ENCODE peak calls at places on chromosomes 5 and 9, in five cellular contexts. M is breast epithelium, P is GM06990, C is sigmoid colon, O is heart left ventricle. Z is an unnamed sample.

GRCh38 chr5:103272377-103272776 is 13.8 kb downstream of the MACIR start:
- DNase-seq in O (no peak), M (no peak), C (no peak), P (no peak), Z (no peak)

GRCh38 chr5:157025093-157025698 is 33.7 kb downstream of the HAVCR1 start:
- DNase-seq in P (peak; percentile 12), O (no peak), C (no peak), M (no peak), Z (no peak)

GRCh38 chr9:8012986-8013385 is 213.4 kb upstream of the DMAC1 start:
- DNase-seq in O (no peak), C (no peak), M (no peak), P (no peak), Z (no peak)

GRCh38 chr9:34580358-34580757 is 9.2 kb downstream of the CNTFR start:
- DNase-seq in C (no peak), M (no peak), P (no peak), O (no peak), Z (no peak)

GRCh38 chr9:78756813-78757510 is 460.0 kb downstream of the PSAT1 start:
- DNase-seq in M (no peak), O (no peak), P (peak; percentile 12), C (no peak), Z (no peak)

GRCh38 chr5:20601678-20602100 is 613.7 kb upstream of the CDH18 start:
- DNase-seq in C (no peak), P (no peak), O (no peak), M (no peak), Z (no peak)

GRCh38 chr5:113212244-113212920 is 222.4 kb downstream of the TSSK1B start:
- DNase-seq in O (peak; percentile 72), C (no peak), M (no peak), P (no peak), Z (no peak)

GRCh38 chr5:20572560-20572959 is 584.6 kb upstream of the CDH18 start:
- DNase-seq in M (no peak), P (no peak), C (no peak), O (no peak), Z (no peak)

GRCh38 chr9:14279671-14280070 is 34.3 kb downstream of the NFIB start:
- DNase-seq in M (no peak), C (no peak), O (no peak), P (no peak), Z (no peak)

GRCh38 chr9:23567756-23568155 is 258.3 kb downstream of the ELAVL2 start:
- DNase-seq in M (no peak), P (no peak), C (no peak), O (no peak), Z (no peak)

GRCh38 chr5:91283899-91284298 is 99.2 kb downstream of the ARRDC3 start:
- DNase-seq in C (no peak), O (no peak), M (no peak), P (no peak), Z (no peak)

GRCh38 chr5:9555961-9556360 is 10.1 kb upstream of the SEMA5A start:
- DNase-seq in M (no peak), P (no peak), C (no peak), O (no peak), Z (no peak)

GRCh38 chr9:3006917-3007316 is 163.0 kb upstream of the PUM3 start:
- DNase-seq in O (no peak), C (no peak), P (no peak), M (no peak), Z (no peak)

GRCh38 chr5:169705322-169705721 is 68.2 kb downstream of the DOCK2 start:
- DNase-seq in O (no peak), C (no peak), P (peak; percentile 39), M (no peak), Z (no peak)

GRCh38 chr9:27421567-27421966 is 102.5 kb upstream of the IFNK start:
- DNase-seq in C (no peak), M (no peak), P (no peak), O (no peak), Z (no peak)

GRCh38 chr9:133711428-133712220 is 26.5 kb downstream of the SARDH start:
- DNase-seq in P (no peak), O (peak; percentile 51), C (peak; percentile 54), M (no peak), Z (no peak)

GRCh38 chr9:18632624-18633407 is 158.9 kb downstream of the ADAMTSL1 start:
- DNase-seq in M (no peak), O (peak; percentile 26), P (no peak), C (no peak), Z (no peak)

GRCh38 chr9:95620722-95621121 is 104.0 kb upstream of the PTCH1 start:
- DNase-seq in C (no peak), P (no peak), M (no peak), O (no peak), Z (no peak)

GRCh38 chr5:135246923-135247795 is 151.9 kb downstream of the MACROH2A1 start:
- DNase-seq in C (peak; percentile 64), P (no peak), O (no peak), M (no peak), Z (no peak)

GRCh38 chr9:126127591-126127990 is 199.0 kb upstream of the MVB12B start:
- DNase-seq in C (no peak), O (no peak), M (no peak), P (no peak), Z (no peak)

GRCh38 chr5:81971086-81971693 is 633 bp upstream of the ATG10 start:
- DNase-seq in C (no peak), P (peak; percentile 29), O (no peak), M (no peak), Z (no peak)

GRCh38 chr9:20651926-20652325 is 29.6 kb upstream of the MLLT3 start:
- DNase-seq in C (no peak), P (no peak), O (no peak), M (no peak), Z (no peak)

GRCh38 chr9:33135086-33135958 is 31.8 kb downstream of the B4GALT1 start:
- DNase-seq in P (no peak), C (peak; percentile 57), M (no peak), O (peak; percentile 64), Z (no peak)

GRCh38 chr9:15276328-15276969 is 30.6 kb downstream of the TTC39B start:
- DNase-seq in P (no peak), C (no peak), O (no peak), M (no peak), Z (peak; percentile 92)

GRCh38 chr9:110370316-110370715 is 32.7 kb upstream of the TXNDC8 start:
- DNase-seq in M (no peak), O (no peak), P (no peak), C (no peak), Z (no peak)

GRCh38 chr5:10856646-10857332 is 95.8 kb upstream of the DAP start:
- DNase-seq in O (peak; percentile 55), M (no peak), P (peak; percentile 19), C (no peak), Z (no peak)

GRCh38 chr5:125083932-125084331 is 337.5 kb upstream of the ZNF608 start:
- DNase-seq in C (no peak), O (no peak), M (no peak), P (no peak), Z (no peak)

GRCh38 chr9:136626740-136627642 is 35.7 kb upstream of the EGFL7 start:
- DNase-seq in C (no peak), O (no peak), M (no peak), P (no peak), Z (no peak)
- TF ChIP-seq CTCF in C (no peak), O (no peak), M (no peak), P (peak; percentile 1), Z (no peak)

DNA sequence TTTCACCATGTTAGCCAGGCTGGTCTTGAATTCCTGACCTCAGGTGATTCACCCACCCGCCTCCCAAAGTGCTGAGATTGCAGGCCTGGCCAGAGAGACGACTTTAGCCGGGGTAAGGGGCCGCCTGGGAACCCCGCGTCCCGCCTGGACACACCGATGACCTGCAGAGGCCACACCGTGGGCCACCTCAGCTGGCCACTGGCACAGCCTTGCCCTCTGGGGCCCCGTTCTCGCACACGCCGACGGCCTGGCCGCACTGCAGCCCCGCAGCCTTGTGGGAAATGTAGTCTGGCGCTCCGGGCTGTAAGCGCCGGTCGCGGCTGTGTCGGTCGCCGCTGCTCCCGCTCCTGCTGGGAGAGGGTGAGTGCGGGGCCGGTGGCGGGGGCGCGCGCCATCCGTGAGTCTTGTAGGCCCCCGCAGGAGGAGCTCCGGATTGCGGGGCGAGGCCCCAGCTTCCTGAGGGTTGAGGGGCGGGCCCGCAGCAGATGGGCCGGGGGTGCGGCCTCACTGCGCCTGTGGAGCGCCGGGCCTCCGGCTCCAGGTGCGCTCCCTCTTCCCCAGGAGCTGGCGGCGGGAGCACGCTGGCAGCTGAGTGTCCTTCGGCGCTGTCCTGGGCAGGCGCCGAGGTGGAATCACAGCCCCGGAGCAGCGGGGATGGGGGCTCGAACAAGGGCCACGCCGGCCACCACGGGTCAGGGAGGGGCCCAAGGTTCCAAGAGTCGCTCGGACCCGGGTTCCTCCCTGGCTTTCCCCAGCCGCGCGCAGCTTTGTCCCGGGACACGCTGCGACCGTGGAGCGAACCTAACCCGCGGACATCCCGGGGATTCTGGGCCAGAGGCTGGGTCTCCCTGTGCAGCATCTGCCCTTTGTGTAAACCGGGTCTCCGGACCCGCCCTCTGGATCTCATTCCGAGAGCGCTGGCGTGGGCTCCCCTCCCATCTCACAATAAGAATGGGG is at the start of gene ZFP2:
- DNase-seq in P (peak; percentile 54), M (peak; percentile 54), C (peak; percentile 72), O (peak; percentile 77), Z (peak; percentile 22)
- H3K4me3 ChIP-seq in P (peak within 1 kb of the TSS; percentile 61), M (peak within 1 kb of the TSS; percentile 73), C (peak within 1 kb of the TSS; percentile 80), O (peak within 1 kb of the TSS; percentile 85), Z (peak within 1 kb of the TSS; percentile 67)

GRCh38 chr5:38187532-38187931 is 70.8 kb upstream of the EGFLAM start:
- DNase-seq in C (no peak), P (no peak), O (no peak), M (no peak), Z (no peak)

GRCh38 chr5:38188591-38188990 is 69.8 kb upstream of the EGFLAM start:
- DNase-seq in M (no peak), C (no peak), O (no peak), P (no peak), Z (no peak)

GRCh38 chr5:38191693-38192092 is 66.7 kb upstream of the EGFLAM start:
- DNase-seq in P (no peak), O (no peak), C (no peak), M (no peak), Z (no peak)

GRCh38 chr5:38190111-38190510 is 68.2 kb upstream of the EGFLAM start:
- DNase-seq in C (no peak), M (no peak), P (no peak), O (no peak), Z (no peak)

GRCh38 chr5:38189031-38189632 is 69.2 kb upstream of the EGFLAM start:
- DNase-seq in M (no peak), P (no peak), C (no peak), O (no peak), Z (no peak)
- TF ChIP-seq CTCF in M (no peak), P (no peak), C (no peak), O (no peak), Z (peak; percentile 23)

DNA sequence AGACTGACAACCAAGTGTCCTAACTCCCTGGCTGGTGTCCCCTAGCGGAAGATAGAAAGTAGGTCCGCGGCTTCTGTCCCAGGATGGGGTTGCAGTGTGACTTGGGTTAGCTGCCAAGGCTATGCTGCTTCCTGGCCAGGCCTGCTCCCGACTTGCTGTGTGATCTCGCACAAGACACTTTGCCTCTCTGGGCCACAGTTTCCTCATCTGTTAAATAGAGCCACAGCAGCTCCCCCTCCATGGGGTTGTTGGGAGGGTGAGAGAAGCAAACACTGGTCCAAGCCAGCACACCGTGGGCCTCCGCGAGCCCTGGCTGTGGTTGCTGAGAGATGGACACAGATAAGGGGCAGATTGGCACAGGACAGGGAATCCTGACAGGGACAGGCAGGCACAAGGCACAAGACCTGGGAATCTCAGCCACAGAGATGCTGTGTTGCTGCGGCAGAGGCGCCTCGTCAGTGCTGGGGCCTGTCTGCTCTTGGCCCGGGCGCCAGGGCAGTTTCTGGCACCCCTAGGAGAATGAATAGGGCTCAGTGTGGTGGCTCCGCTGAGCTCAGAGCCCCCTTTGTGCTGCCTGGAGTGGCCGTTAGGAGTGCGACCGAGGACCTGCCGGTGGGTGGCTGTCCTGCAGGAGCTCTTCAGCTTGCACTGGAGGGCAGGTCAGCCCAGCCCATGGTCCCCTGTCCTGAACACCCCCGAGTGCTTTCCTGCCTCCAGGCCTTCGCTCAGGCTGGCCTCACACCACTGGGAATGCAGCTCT is 1.8 kb upstream of the SH2D3C start:
- DNase-seq in C (no peak), M (no peak), O (no peak), P (no peak), Z (no peak)
- H3K4me3 ChIP-seq in C (no peak overlapping the region), M (no peak overlapping the region), O (no peak overlapping the region), P (no peak overlapping the region), Z (no peak overlapping the region)